ENCODE peak calls at places on chromosomes 2 and 18, in four cellular contexts. G, B, V and T are unnamed samples.
A peak's percentile ranks its signal among the peaks of the same experiment; 100 is the strongest.

GRCh38 chr2:98637401-98638144 is 29.2 kb downstream of the UNC50 start:
- DNase-seq in G (no peak), B (no peak), V (no peak), T (peak; percentile 52)

GRCh38 chr2:221100467-221101089 is 471.5 kb downstream of the EPHA4 start:
- DNase-seq in G (no peak), B (no peak), V (no peak), T (no peak)

GRCh38 chr2:127506502-127506901 is 19.8 kb downstream of the IWS1 start:
- DNase-seq in G (no peak), B (no peak), V (no peak), T (no peak)

GRCh38 chr2:231016576-231017249 is 20.6 kb upstream of the C2orf72 start:
- DNase-seq in G (no peak), B (no peak), V (no peak), T (no peak)

GRCh38 chr18:2913398-2914005 is 66.7 kb downstream of the EMILIN2 start:
- DNase-seq in G (no peak), B (no peak), V (no peak), T (no peak)

GRCh38 chr2:234974501-234975385 is 22.9 kb downstream of the SH3BP4 start:
- DNase-seq in G (peak; percentile 86), B (no peak), V (no peak), T (no peak)

GRCh38 chr18:46632401-46633089 is 24.5 kb downstream of the LOXHD1 start:
- DNase-seq in G (no peak), B (no peak), V (no peak), T (no peak)

GRCh38 chr2:1665761-1666505 is 78.4 kb downstream of the PXDN start:
- DNase-seq in G (no peak), B (no peak), V (no peak), T (no peak)

GRCh38 chr2:64779117-64779690 is 125.5 kb upstream of the SERTAD2 start:
- DNase-seq in G (no peak), B (no peak), V (no peak), T (no peak)

GRCh38 chr2:105906481-105906880 is 161.8 kb downstream of the NCK2 start:
- DNase-seq in G (no peak), B (no peak), V (no peak), T (no peak)

GRCh38 chr2:109185801-109186570 is 57.0 kb downstream of the SH3RF3 start:
- DNase-seq in G (no peak), B (no peak), V (no peak), T (no peak)

GRCh38 chr2:135893374-135893794 is 17.1 kb upstream of the MCM6 start:
- DNase-seq in G (no peak), B (no peak), V (no peak), T (no peak)

GRCh38 chr2:63698825-63699548 is 110.2 kb downstream of the MDH1 start:
- DNase-seq in G (no peak), B (peak; percentile 12), V (peak; percentile 66), T (peak; percentile 6)

GRCh38 chr2:73984203-73984921 is at the start of gene TET3:
- DNase-seq in G (peak; percentile 86), B (peak; percentile 57), V (no peak), T (peak; percentile 25)

GRCh38 chr2:216649573-216649972 is 16.4 kb downstream of the IGFBP2 start:
- DNase-seq in G (no peak), B (no peak), V (no peak), T (no peak)

GRCh38 chr2:178331474-178332431 is 119.2 kb downstream of the PRKRA start:
- DNase-seq in G (no peak), B (no peak), V (no peak), T (no peak)

GRCh38 chr2:69390001-69390400 is 3.0 kb upstream of the GFPT1 start:
- DNase-seq in G (no peak), B (no peak), V (peak; percentile 14), T (no peak)

GRCh38 chr18:68267583-68267982 is 447.3 kb downstream of the TMX3 start:
- DNase-seq in G (no peak), B (no peak), V (no peak), T (no peak)

GRCh38 chr2:7552825-7553550 is 635.8 kb downstream of the RNF144A start:
- DNase-seq in G (no peak), B (no peak), V (no peak), T (no peak)

GRCh38 chr2:22281033-22281432 is 1103.9 kb upstream of the KLHL29 start:
- DNase-seq in G (no peak), B (peak; percentile 89), V (no peak), T (no peak)

DNA sequence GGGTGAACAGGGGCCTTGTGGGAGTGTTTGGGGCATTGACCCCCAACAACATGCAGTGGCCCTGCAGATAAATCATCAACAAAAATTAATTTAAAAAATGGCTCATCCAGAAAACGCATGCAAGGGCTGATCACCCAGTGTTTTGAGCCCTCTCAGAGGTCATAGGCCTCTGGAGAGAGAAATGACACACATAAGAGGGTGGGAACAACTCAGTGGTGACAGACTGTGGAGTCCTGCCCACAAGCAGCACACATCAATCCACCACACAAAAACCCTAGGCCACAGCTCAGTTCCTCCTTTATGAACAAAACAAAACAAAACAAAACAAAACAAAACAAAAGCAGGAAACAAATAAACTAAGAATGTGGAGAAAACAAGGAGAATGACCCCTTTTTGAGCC is 351.7 kb upstream of the SPHKAP start:
- DNase-seq in G (no peak), B (no peak), V (no peak), T (no peak)
- H3K9me3 ChIP-seq in G (no peaks in the 10 kb centered on the region), B (no peaks in the 10 kb centered on the region), V (no peaks in the 10 kb centered on the region), T (no peaks in the 10 kb centered on the region)

GRCh38 chr2:114546511-114546910 is 104.1 kb downstream of the DPP10 start:
- DNase-seq in G (no peak), B (no peak), V (no peak), T (no peak)
- H3K4me1 ChIP-seq in G (peaks cover 9% of the 10 kb centered on the region), B (no peaks in the 10 kb centered on the region), V (no peaks in the 10 kb centered on the region), T (no peaks in the 10 kb centered on the region)

GRCh38 chr2:149860276-149860921 is 272.8 kb upstream of the MMADHC start:
- DNase-seq in G (no peak), B (no peak), V (peak; percentile 22), T (no peak)

GRCh38 chr2:149863227-149863626 is 275.7 kb upstream of the MMADHC start:
- DNase-seq in G (no peak), B (no peak), V (no peak), T (no peak)

GRCh38 chr2:149858916-149859634 is 271.5 kb upstream of the MMADHC start:
- DNase-seq in G (no peak), B (no peak), V (peak; percentile 44), T (no peak)

GRCh38 chr2:149858214-149858613 is 270.6 kb upstream of the MMADHC start:
- DNase-seq in G (no peak), B (no peak), V (no peak), T (no peak)

GRCh38 chr2:149861034-149861433 is 273.5 kb upstream of the MMADHC start:
- DNase-seq in G (no peak), B (no peak), V (no peak), T (no peak)
- H3K9me3 ChIP-seq in G (no peaks in the 10 kb centered on the region), B (no peaks in the 10 kb centered on the region), V (no peaks in the 10 kb centered on the region), T (no peaks in the 10 kb centered on the region)

GRCh38 chr2:9466147-9466683 is 8.1 kb upstream of the IAH1 start:
- DNase-seq in G (no peak), B (no peak), V (no peak), T (no peak)
- H3K4me1 ChIP-seq in G (no peaks in the 10 kb centered on the region), B (no peaks in the 10 kb centered on the region), V (no peaks in the 10 kb centered on the region), T (no peaks in the 10 kb centered on the region)

DNA sequence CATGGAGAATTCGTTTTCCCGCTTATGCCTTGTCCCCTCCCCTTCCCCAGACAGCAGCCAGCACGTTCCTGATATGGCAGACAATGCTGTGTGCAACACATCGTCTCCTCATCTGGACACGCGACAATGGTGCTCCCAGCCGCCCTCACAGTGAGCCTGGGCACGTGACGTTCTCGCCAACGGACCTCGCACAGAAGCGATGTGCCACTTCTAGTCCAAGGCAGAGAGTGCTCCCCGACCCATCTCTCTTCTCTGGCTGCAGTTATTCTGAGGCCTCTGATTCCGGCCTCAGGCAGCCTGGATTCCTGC is 505.4 kb downstream of the EIPR1 start:
- DNase-seq in G (no peak), B (no peak), V (no peak), T (no peak)
- H3K9me3 ChIP-seq in G (no peaks in the 10 kb centered on the region), B (no peaks in the 10 kb centered on the region), V (no peaks in the 10 kb centered on the region), T (no peaks in the 10 kb centered on the region)

GRCh38 chr2:19654310-19655090 is 247.3 kb downstream of the TTC32 start:
- DNase-seq in G (no peak), B (no peak), V (no peak), T (no peak)

GRCh38 chr2:19653336-19653908 is 248.4 kb downstream of the TTC32 start:
- DNase-seq in G (no peak), B (no peak), V (no peak), T (no peak)

GRCh38 chr2:19649785-19650380 is 251.9 kb downstream of the TTC32 start:
- DNase-seq in G (no peak), B (no peak), V (peak; percentile 49), T (no peak)

GRCh38 chr2:19651466-19651865 is 250.3 kb downstream of the TTC32 start:
- DNase-seq in G (no peak), B (no peak), V (no peak), T (no peak)

GRCh38 chr2:19652811-19653210 is 249.0 kb downstream of the TTC32 start:
- DNase-seq in G (no peak), B (no peak), V (no peak), T (no peak)
- H3K4me1 ChIP-seq in G (no peaks in the 10 kb centered on the region), B (no peaks in the 10 kb centered on the region), V (no peaks in the 10 kb centered on the region), T (no peaks in the 10 kb centered on the region)